ENCODE peak calls at places on chromosomes 12 and 14, in four cellular contexts. Q is Calu3, I is prostate gland, Z is BJ. R is an unnamed sample.

GRCh38 chr12:62379026-62379722 is 87.5 kb upstream of the MON2 start:
- DNase-seq in Q (no peak), I (no peak), Z (peak), R (no peak)

GRCh38 chr14:50830044-50830931 is 674 bp downstream of the NIN start:
- DNase-seq in Q (peak), I (peak), Z (no peak), R (no peak)

GRCh38 chr14:71675126-71675901 is 256.9 kb upstream of the RGS6 start:
- DNase-seq in Q (no peak), I (no peak), Z (no peak), R (no peak)

GRCh38 chr12:30691122-30691879 is 4.4 kb downstream of the IPO8 start:
- DNase-seq in Q (no peak), I (no peak), Z (peak), R (peak)

GRCh38 chr12:125262866-125263265 is 197.6 kb downstream of the AACS start:
- DNase-seq in Q (no peak), I (no peak), Z (no peak), R (no peak)

GRCh38 chr14:79011091-79011919 is 841.1 kb downstream of the NRXN3 start:
- DNase-seq in Q (peak), I (peak), Z (peak), R (peak)

GRCh38 chr12:86647800-86648199 is 391.6 kb upstream of the MGAT4C start:
- DNase-seq in Q (no peak), I (no peak), Z (no peak), R (no peak)

GRCh38 chr12:52689239-52689638 is 9.0 kb upstream of the KRT1 start:
- DNase-seq in Q (no peak), I (no peak), Z (no peak), R (no peak)

GRCh38 chr14:53881161-53881846 is 75.3 kb downstream of the BMP4 start:
- DNase-seq in Q (no peak), I (no peak), Z (peak), R (peak)

GRCh38 chr12:52413787-52414345 is 7.7 kb upstream of the KRT82 start:
- DNase-seq in Q (no peak), I (no peak), Z (no peak), R (no peak)

GRCh38 chr12:43805149-43805856 is 814 bp downstream of the TWF1 start:
- DNase-seq in Q (no peak), I (peak), Z (no peak), R (no peak)

GRCh38 chr12:51793201-51793600 is 55.3 kb downstream of the FIGNL2 start:
- DNase-seq in Q (no peak), I (no peak), Z (no peak), R (no peak)

GRCh38 chr14:85878874-85879273 is 348.9 kb downstream of the FLRT2 start:
- DNase-seq in Q (no peak), I (no peak), Z (no peak), R (no peak)

GRCh38 chr12:127339065-127339464 is 927.9 kb upstream of the TMEM132C start:
- DNase-seq in Q (no peak), I (no peak), Z (no peak), R (no peak)

GRCh38 chr14:66910306-66910705 is 278.9 kb upstream of the GARIN2 start:
- DNase-seq in Q (no peak), I (no peak), Z (no peak), R (no peak)

GRCh38 chr14:24178399-24179178 is 6.7 kb downstream of the REC8 start:
- DNase-seq in Q (no peak), I (no peak), Z (no peak), R (no peak)

GRCh38 chr14:24145219-24145618 is 1.2 kb downstream of the PSME2 start:
- DNase-seq in Q (no peak), I (no peak), Z (no peak), R (no peak)

GRCh38 chr14:71289536-71289935 is 382.3 kb downstream of the PCNX1 start:
- DNase-seq in Q (no peak), I (no peak), Z (no peak), R (no peak)

GRCh38 chr14:83485591-83485990 is 1951.9 kb upstream of the SEL1L start:
- DNase-seq in Q (no peak), I (no peak), Z (no peak), R (no peak)

GRCh38 chr12:105825141-105825540 is 313.6 kb downstream of the NUAK1 start:
- DNase-seq in Q (no peak), I (no peak), Z (no peak), R (no peak)

GRCh38 chr12:30953257-30953656 is 26.7 kb downstream of the TSPAN11 start:
- DNase-seq in Q (no peak), I (no peak), Z (no peak), R (no peak)

GRCh38 chr12:54631988-54632728 is 2.5 kb downstream of the LACRT start:
- DNase-seq in Q (no peak), I (no peak), Z (no peak), R (no peak)

GRCh38 chr12:102095677-102096263 is 24.1 kb downstream of the NUP37 start:
- DNase-seq in Q (peak), I (no peak), Z (no peak), R (no peak)

GRCh38 chr12:93335603-93336162 is 42.0 kb upstream of the NUDT4 start:
- DNase-seq in Q (no peak), I (no peak), Z (no peak), R (no peak)

GRCh38 chr14:50669441-50669986 is 1.4 kb upstream of the SAV1 start:
- DNase-seq in Q (no peak), I (no peak), Z (no peak), R (no peak)

GRCh38 chr12:14656846-14657245 is 39.6 kb downstream of the GUCY2C start:
- DNase-seq in Q (no peak), I (no peak), Z (no peak), R (no peak)
- TF ChIP-seq CTCF in Q (no peak), I (no peak), Z (no peak), R (no peak)

DNA sequence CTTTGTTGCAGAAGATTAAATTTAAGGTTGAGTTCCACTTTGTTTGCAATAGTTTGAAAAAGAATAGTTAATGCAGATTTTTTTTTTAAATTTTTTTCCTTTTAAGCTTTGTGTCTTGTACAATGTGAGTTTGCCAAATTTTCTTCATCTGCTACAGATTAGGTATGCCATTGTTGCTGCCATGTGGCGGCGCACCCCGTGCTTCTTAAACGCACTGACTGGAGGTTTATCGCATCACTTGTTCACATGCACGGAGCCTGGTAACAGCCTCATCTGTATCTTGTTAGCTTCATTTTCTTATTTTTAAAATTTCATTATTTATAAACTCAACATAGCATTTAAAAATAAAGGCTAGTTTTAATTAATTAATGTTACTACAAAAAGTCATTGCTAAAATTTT is 43.5 kb downstream of the ETNK1 start:
- DNase-seq in Q (no peak), I (no peak), Z (no peak), R (no peak)
- TF ChIP-seq CTCF in Q (no peak), I (no peak), Z (no peak), R (no peak)

DNA sequence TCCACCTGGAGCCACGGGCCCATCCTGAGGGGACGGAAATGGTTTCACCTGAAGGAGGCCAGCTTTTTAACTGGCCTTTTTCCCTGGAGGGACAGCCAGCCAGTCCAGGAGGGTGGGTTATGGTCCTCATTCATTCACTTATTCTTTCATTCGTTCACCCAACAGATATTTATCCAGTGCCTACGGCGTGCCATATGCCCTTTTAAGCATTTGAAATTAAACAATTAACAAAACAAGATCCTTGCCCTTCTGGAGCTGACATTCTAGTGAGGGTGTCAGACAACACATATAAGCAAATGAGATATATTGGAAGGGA is 438 bp upstream of the ABCB9 start:
- DNase-seq in Q (no peak), I (no peak), Z (no peak), R (no peak)
- TF ChIP-seq CTCF in Q (no peak), I (no peak), Z (no peak), R (no peak)

GRCh38 chr12:41011939-41012338 is 176.2 kb upstream of the PDZRN4 start:
- DNase-seq in Q (no peak), I (no peak), Z (no peak), R (no peak)
- TF ChIP-seq CTCF in Q (no peak), I (peak), Z (no peak), R (no peak)

DNA sequence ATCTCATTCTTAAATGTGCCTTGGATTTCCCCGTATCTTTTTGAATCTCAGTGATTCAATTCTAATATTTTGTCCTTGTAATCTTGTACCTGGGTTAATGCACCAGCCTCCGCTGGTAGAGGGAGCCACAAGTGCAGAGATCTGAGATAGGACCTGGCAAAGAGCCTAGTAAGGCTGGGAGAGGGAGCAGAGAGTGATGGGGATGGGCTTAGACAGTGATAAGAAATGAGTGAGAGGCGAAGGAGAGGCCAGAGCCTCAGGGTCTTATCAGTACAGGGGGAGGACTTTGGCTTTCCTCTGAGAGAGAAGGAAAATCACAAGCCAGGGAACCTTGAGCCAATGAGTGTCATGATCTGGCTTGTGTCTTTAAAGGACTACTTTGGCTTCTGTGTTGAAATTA is 30.5 kb upstream of the LMNTD1 start:
- DNase-seq in Q (peak), I (no peak), Z (no peak), R (no peak)
- TF ChIP-seq CTCF in Q (no peak), I (no peak), Z (no peak), R (no peak)

DNA sequence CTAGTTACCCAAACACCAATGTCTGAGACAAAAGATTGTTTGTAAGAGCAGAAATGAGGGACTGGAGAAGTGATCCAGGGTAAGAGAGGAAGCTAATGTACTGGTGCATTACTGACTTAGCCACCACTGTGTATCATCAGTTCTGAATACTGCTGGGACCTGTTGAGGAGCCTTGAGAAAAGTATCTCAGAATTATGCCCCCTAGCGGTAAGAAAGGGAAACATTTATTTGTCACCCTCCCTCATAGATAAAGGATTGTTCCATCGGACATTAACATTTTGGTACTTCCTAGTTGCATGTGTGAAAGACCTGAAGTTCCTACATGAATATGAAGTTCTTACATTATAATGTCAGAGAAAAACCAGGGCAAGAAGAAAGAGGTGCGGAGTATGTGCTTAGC is 612.5 kb downstream of the FSCB start:
- DNase-seq in Q (no peak), I (no peak), Z (no peak), R (no peak)
- TF ChIP-seq CTCF in Q (no peak), I (peak), Z (no peak), R (peak)

DNA sequence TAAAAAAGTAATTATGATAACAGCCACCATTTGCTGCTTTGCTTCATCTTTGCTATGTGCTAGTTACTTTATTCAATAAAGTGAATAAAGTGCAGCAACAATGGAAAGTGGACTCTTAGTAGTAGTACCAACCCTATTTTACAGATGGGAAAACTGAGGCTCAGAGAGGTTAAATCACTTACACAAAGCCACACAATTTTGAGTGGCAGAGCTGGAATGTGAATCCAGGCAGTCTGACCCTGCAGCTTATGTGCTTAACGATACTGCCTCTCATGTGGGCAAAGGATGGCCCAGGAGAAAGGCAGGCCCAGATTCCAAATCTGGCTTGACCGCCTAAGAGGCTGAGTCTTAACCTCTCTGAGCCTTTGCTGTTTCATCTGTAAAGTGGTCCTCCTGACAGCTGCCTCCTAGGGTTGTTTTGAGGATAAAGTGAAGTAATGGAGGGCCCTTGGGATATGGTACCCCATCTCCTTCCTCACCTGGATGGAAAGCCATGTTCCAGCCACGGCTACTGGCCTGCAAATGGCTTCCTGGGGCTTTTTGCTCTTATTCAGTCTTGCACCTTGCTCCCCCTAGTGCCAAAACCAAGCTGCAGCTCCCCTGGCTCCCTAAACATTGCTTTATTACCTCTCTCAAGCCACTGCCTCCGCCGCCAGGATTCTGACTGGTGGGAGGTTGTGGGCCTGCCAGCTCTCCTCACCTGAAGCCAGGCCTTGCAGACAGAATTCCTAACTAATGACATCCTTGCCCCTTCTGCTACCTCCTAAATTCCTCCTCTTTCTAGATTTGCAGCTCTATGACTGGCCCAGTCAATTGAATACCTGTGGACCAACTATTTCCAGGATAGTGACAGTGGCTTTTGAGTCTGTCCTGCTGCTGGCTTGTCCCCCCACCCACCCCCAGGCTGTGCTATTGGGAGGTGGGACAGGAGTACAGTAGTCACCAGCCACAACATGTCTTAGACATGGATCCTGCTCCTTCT is 283.3 kb upstream of the PWP1 start:
- DNase-seq in Q (peak), I (peak), Z (no peak), R (no peak)
- TF ChIP-seq CTCF in Q (peak), I (peak), Z (peak), R (peak)